ENCODE peak calls at places on chromosomes 12 and 14, in four cellular contexts. W, N, C and Z are unnamed samples.

GRCh38 chr12:68113644-68114043 is 45.9 kb downstream of the IFNG start:
- DNase-seq in W (peak), N (no peak), C (no peak), Z (peak)

GRCh38 chr12:89353188-89353822 is 1.0 kb upstream of the DUSP6 start:
- DNase-seq in W (no peak), N (peak), C (peak), Z (peak)

GRCh38 chr12:69998922-69999321 is 173.9 kb downstream of the MYRFL start:
- DNase-seq in W (no peak), N (no peak), C (no peak), Z (no peak)

GRCh38 chr12:68773582-68773981 is 27.6 kb downstream of the SLC35E3 start:
- DNase-seq in W (no peak), N (no peak), C (no peak), Z (no peak)

GRCh38 chr12:120925740-120926563 is 21.8 kb upstream of the SPPL3 start:
- DNase-seq in W (no peak), N (no peak), C (peak), Z (no peak)

GRCh38 chr14:98114122-98114895 is 1157.7 kb downstream of the BCL11B start:
- DNase-seq in W (no peak), N (no peak), C (no peak), Z (no peak)

GRCh38 chr14:23130875-23131274 is 11.8 kb upstream of the CEBPE start:
- DNase-seq in W (no peak), N (no peak), C (no peak), Z (no peak)

GRCh38 chr12:10967409-10967808 is 19.3 kb downstream of the TAS2R50 start:
- DNase-seq in W (no peak), N (peak), C (no peak), Z (no peak)

GRCh38 chr12:67540920-67541624 is 107.5 kb upstream of the DYRK2 start:
- DNase-seq in W (no peak), N (peak), C (no peak), Z (no peak)

GRCh38 chr12:122265433-122265832 is 861 bp downstream of the VPS33A start:
- DNase-seq in W (peak), N (no peak), C (no peak), Z (no peak)

GRCh38 chr14:36014236-36014635 is 162.3 kb downstream of the PTCSC3 start:
- DNase-seq in W (no peak), N (no peak), C (no peak), Z (no peak)

GRCh38 chr12:7989827-7990491 is 42.6 kb upstream of the FOXJ2 start:
- DNase-seq in W (peak), N (no peak), C (peak), Z (peak)

GRCh38 chr12:84508325-84508861 is 404.2 kb downstream of the SLC6A15 start:
- DNase-seq in W (no peak), N (peak), C (no peak), Z (no peak)

GRCh38 chr12:64931321-64931720 is 106.9 kb downstream of the TBC1D30 start:
- DNase-seq in W (no peak), N (no peak), C (no peak), Z (no peak)

GRCh38 chr12:88037770-88038169 is 8.6 kb upstream of the C12orf50 start:
- DNase-seq in W (no peak), N (no peak), C (no peak), Z (no peak)

GRCh38 chr14:85487215-85487614 is 42.7 kb upstream of the FLRT2 start:
- DNase-seq in W (no peak), N (peak), C (no peak), Z (no peak)

GRCh38 chr12:64733857-64734256 is 25.3 kb downstream of the GNS start:
- DNase-seq in W (no peak), N (peak), C (peak), Z (no peak)